ENCODE peak calls at places on chromosomes 12 and 14, in six cellular contexts. K is CD8-positive, alpha-beta T cell; N is aorta; H is astrocyte of the cerebellum; A is IMR-90; R is mammary epithelial cell. G is an unnamed sample.

GRCh38 chr14:89924224-89924623 is 30.3 kb downstream of the EFCAB11 start:
- DNase-seq in N (no peak), K (no peak), A (no peak), R (no peak), H (no peak), G (no peak)

GRCh38 chr12:78229491-78230209 is 399.0 kb downstream of the NAV3 start:
- DNase-seq in H (no peak), K (no peak), A (peak), R (peak), N (no peak), G (peak)

GRCh38 chr12:47184813-47185212 is 105.1 kb upstream of the AMIGO2 start:
- DNase-seq in A (no peak), R (peak), H (no peak), N (no peak), K (no peak), G (no peak)

GRCh38 chr12:26689281-26689841 is 143.6 kb downstream of the ITPR2 start:
- DNase-seq in A (no peak), H (no peak), R (peak), K (no peak), N (no peak), G (no peak)

GRCh38 chr12:126858586-126858985 is 1408.4 kb upstream of the TMEM132C start:
- DNase-seq in A (no peak), N (no peak), R (no peak), K (no peak), H (no peak), G (no peak)

GRCh38 chr14:95143813-95144620 is 13.3 kb downstream of the DICER1 start:
- DNase-seq in N (no peak), K (no peak), A (peak), R (no peak), H (no peak), G (no peak)

GRCh38 chr12:6267007-6267721 is 43.3 kb upstream of the PLEKHG6 start:
- DNase-seq in R (peak), K (no peak), H (peak), N (no peak), A (peak), G (no peak)

GRCh38 chr14:31387091-31387490 is 33.3 kb downstream of the HEATR5A start:
- DNase-seq in H (no peak), N (no peak), K (no peak), A (no peak), R (no peak), G (no peak)

GRCh38 chr14:31122098-31122611 is 85.4 kb downstream of the HECTD1 start:
- DNase-seq in N (no peak), K (no peak), A (peak), H (no peak), R (peak), G (peak)

GRCh38 chr14:100376751-100377171 is 53.6 kb downstream of the SLC25A47 start:
- DNase-seq in A (peak), K (no peak), R (peak), N (no peak), H (no peak), G (no peak)
- H3K4me3 ChIP-seq in A (peak), K (peak), R (peak), N (peak), H (peak), G (peak)

GRCh38 chr12:62190921-62191746 is 69.1 kb upstream of the USP15 start:
- DNase-seq in K (no peak), A (peak), R (no peak), N (peak), H (no peak), G (no peak)
- H3K4me3 ChIP-seq in K (peak), A (peak), R (peak), N (peak), H (peak), G (peak)

DNA sequence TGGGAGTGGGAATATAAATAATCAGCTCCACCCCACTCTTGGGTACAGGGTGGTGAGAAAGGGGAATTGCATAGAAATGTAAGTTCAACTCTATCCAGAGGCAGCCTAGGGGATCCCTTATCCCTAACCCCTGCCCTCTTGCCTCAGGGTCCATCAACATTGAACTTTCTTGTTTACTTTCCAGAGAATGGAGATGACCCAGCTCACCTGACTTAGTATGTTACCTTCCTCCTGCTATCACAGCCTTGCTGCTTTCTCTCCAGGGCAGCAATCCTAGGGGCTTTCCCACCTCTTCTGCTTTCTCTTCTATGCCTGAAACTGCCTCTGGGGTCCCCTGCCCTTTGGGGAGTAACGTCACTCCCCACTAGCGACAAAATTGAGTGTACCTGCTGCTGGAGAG is 2.7 kb downstream of the LRP1 start:
- DNase-seq in N (no peak), H (no peak), K (no peak), A (no peak), R (no peak), G (no peak)
- H3K4me3 ChIP-seq in N (no peak), H (peak), K (no peak), A (peak), R (no peak), G (peak)

DNA sequence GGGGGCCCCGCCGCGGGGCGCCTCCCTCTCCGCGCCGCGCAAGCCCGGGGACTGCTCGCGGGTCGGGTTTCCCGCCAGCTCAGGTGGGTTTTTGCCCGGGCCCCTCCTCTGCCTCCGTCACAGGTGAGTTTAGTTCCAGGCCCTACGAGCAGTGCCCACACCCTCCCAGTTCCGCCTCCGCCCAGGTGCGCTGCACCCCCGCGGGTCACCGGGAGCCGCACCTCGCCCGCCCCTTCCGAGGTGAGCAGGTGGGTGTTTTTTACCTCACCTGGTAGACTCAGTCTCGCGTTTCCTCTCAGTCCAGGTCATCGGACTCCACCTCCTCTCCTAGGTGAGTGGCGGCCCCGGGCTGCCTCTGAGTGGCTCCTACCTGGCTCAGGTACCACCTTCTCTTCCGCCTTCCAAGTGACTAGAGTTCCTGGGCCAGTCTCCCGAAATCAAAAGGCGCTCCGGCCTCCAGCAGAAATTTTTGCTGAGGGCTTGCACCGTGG is at the start of gene TMEM30B:
- DNase-seq in R (peak), K (peak), H (no peak), N (peak), A (no peak), G (no peak)
- H3K4me3 ChIP-seq in R (peak), K (peak), H (peak), N (peak), A (peak), G (peak)

GRCh38 chr12:122983789-122984515 is 3.5 kb downstream of the ARL6IP4 start:
- DNase-seq in H (no peak), A (no peak), N (no peak), K (no peak), R (no peak), G (no peak)

GRCh38 chr12:122981587-122982493 is 1.4 kb downstream of the ARL6IP4 start:
- DNase-seq in A (no peak), R (no peak), N (no peak), H (no peak), K (no peak), G (no peak)

GRCh38 chr12:122981036-122981471 is 573 bp downstream of the ARL6IP4 start:
- DNase-seq in N (no peak), H (no peak), R (no peak), A (no peak), K (no peak), G (no peak)

GRCh38 chr12:122982963-122983788 is 2.7 kb downstream of the ARL6IP4 start:
- DNase-seq in H (no peak), R (no peak), K (no peak), N (no peak), A (no peak), G (no peak)

GRCh38 chr12:122982494-122982850 is 2.0 kb downstream of the ARL6IP4 start:
- DNase-seq in A (no peak), H (no peak), R (no peak), K (no peak), N (no peak), G (no peak)
- H3K4me3 ChIP-seq in A (no peak), H (no peak), R (no peak), K (peak), N (no peak), G (peak)

G was measured in skeletal muscle cell.